ENCODE peak calls at places on chromosomes 11 and 22, in five cellular contexts. P is EL; M is stimulated activated CD4-positive, alpha-beta T cell treated with anti-CD3 and anti-CD28 coated beads, Interleukin-4, amount 100 ng/mL, for 1 hour; K is skeletal muscle cell; G is activated CD8-positive, alpha-beta memory T cell treated with anti-CD3 and anti-CD28 coated beads, Interleukin-2, amount 50 U/mL, for 48 hours. R is an unnamed sample.

GRCh38 chr22:30127749-30128166 is 47.5 kb downstream of the HORMAD2 start:
- DNase-seq in G (no peak), P (peak; percentile 70), M (no peak), K (no peak), R (peak; percentile 74)

GRCh38 chr11:6497069-6497839 is at the start of gene DNHD1:
- DNase-seq in G (no peak), M (no peak), K (no peak), P (no peak), R (no peak)

GRCh38 chr11:31803813-31804438 is 7.2 kb downstream of the PAX6 start:
- DNase-seq in M (no peak), P (no peak), G (no peak), K (no peak), R (no peak)

GRCh38 chr11:114587398-114587953 is 8.1 kb downstream of the NXPE4 start:
- DNase-seq in K (no peak), G (no peak), M (no peak), P (no peak), R (no peak)

GRCh38 chr22:46547883-46548244 is 10.4 kb upstream of the CELSR1 start:
- DNase-seq in P (peak; percentile 93), M (no peak), K (no peak), G (no peak), R (peak; percentile 65)

GRCh38 chr22:35582861-35583670 is 34.1 kb downstream of the MB start:
- DNase-seq in P (peak; percentile 68), M (peak; percentile 43), K (no peak), G (peak; percentile 77), R (no peak)

GRCh38 chr11:37527545-37527944 is 929.5 kb upstream of the RAG2 start:
- DNase-seq in K (no peak), M (no peak), P (no peak), G (no peak), R (no peak)

GRCh38 chr11:65204646-65205601 is 23.2 kb downstream of the CAPN1 start:
- DNase-seq in M (peak; percentile 58), P (peak; percentile 31), G (peak; percentile 87), K (no peak), R (no peak)

GRCh38 chr11:97389270-97389669 is 999.5 kb downstream of the JRKL start:
- DNase-seq in M (no peak), G (no peak), K (no peak), P (no peak), R (no peak)

GRCh38 chr11:67700141-67700540 is 25.7 kb upstream of the ALDH3B2 start:
- DNase-seq in M (no peak), K (no peak), P (no peak), G (no peak), R (no peak)

GRCh38 chr11:420054-420910 is 5.5 kb upstream of the SIGIRR start:
- DNase-seq in K (no peak), P (no peak), M (no peak), G (peak; percentile 48), R (no peak)

GRCh38 chr11:125728969-125729368 is 17.1 kb upstream of the PATE1 start:
- DNase-seq in K (no peak), P (no peak), M (no peak), G (no peak), R (no peak)

GRCh38 chr11:130217632-130218031 is 58.0 kb downstream of the ST14 start:
- DNase-seq in M (no peak), K (no peak), P (no peak), G (peak; percentile 38), R (no peak)

GRCh38 chr11:61090521-61090920 is 11.8 kb upstream of the CD5 start:
- DNase-seq in G (peak; percentile 47), K (no peak), P (no peak), M (no peak), R (no peak)

GRCh38 chr11:108963118-108963517 is 298.2 kb downstream of the DDX10 start:
- DNase-seq in P (no peak), G (no peak), M (no peak), K (no peak), R (no peak)

GRCh38 chr11:120914021-120914420 is 109.9 kb upstream of the TBCEL start:
- DNase-seq in K (no peak), M (no peak), P (no peak), G (no peak), R (no peak)

GRCh38 chr11:44539971-44540370 is 25.5 kb upstream of the CD82 start:
- DNase-seq in M (no peak), K (no peak), G (no peak), P (no peak), R (no peak)

GRCh38 chr11:76724162-76724768 is 53.7 kb upstream of the LRRC32 start:
- DNase-seq in P (no peak), K (no peak), M (no peak), G (no peak), R (no peak)

GRCh38 chr22:20219667-20220628 is 48.2 kb downstream of the RTN4R start:
- DNase-seq in G (no peak), K (no peak), M (no peak), P (no peak), R (no peak)

GRCh38 chr22:26127126-26127525 is 42.1 kb upstream of the SEZ6L start:
- DNase-seq in P (no peak), M (no peak), G (no peak), K (no peak), R (no peak)

GRCh38 chr22:28983788-28984441 is 77.7 kb downstream of the C22orf31 start:
- DNase-seq in K (no peak), M (no peak), G (no peak), P (no peak), R (no peak)

GRCh38 chr11:6637871-6638270 is 17.7 kb downstream of the DCHS1 start:
- DNase-seq in G (no peak), M (no peak), K (no peak), P (peak; percentile 96), R (peak; percentile 75)

GRCh38 chr11:62150887-62151736 is 27.3 kb downstream of the INCENP start:
- DNase-seq in K (no peak), M (no peak), G (peak; percentile 33), P (no peak), R (no peak)

R was measured in NCI-H226.